ENCODE peak calls at places on chromosome 22, in ten cellular contexts. A, B, G, I, L, W, R, E, C and K are unnamed samples. For H3K9me3 and H3K4me1, the result is how much of the 10 kb centered on the place peaks cover.

GRCh38 chr22:24053481-24054226 is 42.5 kb downstream of the CABIN1 start:
- DNase-seq in R (no peak), L (no peak), I (no peak), E (no peak), W (no peak), C (no peak), B (no peak), G (no peak), A (no peak), K (no peak)

GRCh38 chr22:27561301-27561820 is 240.2 kb downstream of the MN1 start:
- DNase-seq in C (peak), G (no peak), E (no peak), A (no peak), R (no peak), L (peak), I (no peak), B (no peak), W (no peak), K (no peak)

GRCh38 chr22:19223617-19224016 is 45.1 kb upstream of the SLC25A1 start:
- DNase-seq in B (no peak), E (peak), R (no peak), C (no peak), W (no peak), A (no peak), L (no peak), G (no peak), I (no peak), K (no peak)

GRCh38 chr22:50569896-50570535 is 7.3 kb upstream of the SYCE3 start:
- DNase-seq in R (no peak), B (no peak), C (no peak), G (no peak), L (no peak), A (no peak), W (no peak), E (peak), I (no peak), K (no peak)

GRCh38 chr22:44179196-44179988 is 1.3 kb upstream of the PARVG start:
- DNase-seq in A (no peak), C (no peak), B (no peak), I (no peak), W (no peak), L (no peak), E (no peak), G (no peak), R (no peak), K (no peak)

GRCh38 chr22:23828800-23829680 is 9.8 kb downstream of the DERL3 start:
- DNase-seq in E (no peak), B (no peak), R (peak), W (no peak), A (no peak), C (no peak), G (no peak), L (no peak), I (peak), K (no peak)

GRCh38 chr22:25057013-25057881 is 104.7 kb downstream of the KIAA1671 start:
- DNase-seq in L (peak), R (peak), I (peak), C (peak), E (peak), G (peak), B (peak), W (peak), A (peak), K (peak)

GRCh38 chr22:19631899-19632670 is 82.2 kb upstream of the SEPTIN5 start:
- DNase-seq in C (peak), A (no peak), E (peak), L (peak), G (peak), I (no peak), R (no peak), W (peak), B (no peak), K (no peak)

GRCh38 chr22:10780281-10780680 is 4747.7 kb upstream of the OR11H1 start:
- DNase-seq in B (no peak), G (no peak), C (no peak), W (no peak), A (no peak), E (no peak), R (no peak), L (no peak), I (no peak), K (no peak)

GRCh38 chr22:46113910-46114517 is 36.3 kb upstream of the PPARA start:
- DNase-seq in G (no peak), C (no peak), E (no peak), A (no peak), L (no peak), I (no peak), R (peak), W (no peak), B (no peak), K (no peak)

GRCh38 chr22:24189249-24190158 is 8.2 kb downstream of the SUSD2 start:
- DNase-seq in I (peak), W (peak), L (peak), C (peak), A (no peak), G (peak), R (peak), E (peak), B (peak), K (peak)

DNA sequence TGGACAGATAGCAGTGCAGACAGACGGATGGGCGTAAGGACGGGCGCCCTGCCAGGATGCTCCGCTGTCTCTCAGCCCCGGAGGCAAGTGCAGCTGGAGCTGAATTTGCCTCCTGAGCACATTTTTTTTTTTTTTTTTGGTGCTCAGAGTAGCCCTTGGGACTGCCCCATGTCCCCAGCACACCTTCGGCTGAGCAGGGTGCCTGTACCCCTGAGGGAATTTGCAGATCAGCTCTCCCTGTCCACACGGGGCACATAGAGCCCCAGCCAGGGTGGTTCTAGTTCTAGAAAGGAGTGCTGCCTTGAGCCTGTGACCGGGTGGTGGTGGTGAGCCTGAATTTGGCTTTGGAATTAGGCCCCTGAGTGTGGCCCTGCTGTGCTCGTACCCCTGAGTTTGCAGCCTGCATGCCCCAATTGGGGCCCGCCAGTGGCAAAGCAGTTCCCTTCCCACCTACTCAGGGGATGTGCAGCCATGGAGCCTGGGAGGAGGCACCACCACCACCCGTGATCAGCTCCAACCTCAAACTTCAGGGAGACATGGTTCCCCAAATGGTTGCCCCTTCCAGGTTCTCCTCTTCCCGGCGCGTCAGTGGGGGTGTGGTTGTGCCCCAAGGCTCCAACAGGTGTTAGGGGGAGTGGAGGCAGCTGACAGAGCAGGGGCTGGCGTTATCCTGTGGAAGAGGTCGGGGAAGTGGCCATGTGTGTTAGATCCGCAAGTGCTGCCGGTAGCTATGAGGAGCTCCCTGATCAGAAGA is 1232.7 kb downstream of the BRD1 start:
- DNase-seq in R (peak), G (no peak), C (no peak), B (no peak), W (no peak), L (no peak), A (no peak), E (no peak), I (no peak), K (no peak)
- H3K9me3 ChIP-seq in R (under half), G (under half), C (under half), B (under half), W (under half), L (under half), A (under half), E (under half), I (under half), K (under half)

DNA sequence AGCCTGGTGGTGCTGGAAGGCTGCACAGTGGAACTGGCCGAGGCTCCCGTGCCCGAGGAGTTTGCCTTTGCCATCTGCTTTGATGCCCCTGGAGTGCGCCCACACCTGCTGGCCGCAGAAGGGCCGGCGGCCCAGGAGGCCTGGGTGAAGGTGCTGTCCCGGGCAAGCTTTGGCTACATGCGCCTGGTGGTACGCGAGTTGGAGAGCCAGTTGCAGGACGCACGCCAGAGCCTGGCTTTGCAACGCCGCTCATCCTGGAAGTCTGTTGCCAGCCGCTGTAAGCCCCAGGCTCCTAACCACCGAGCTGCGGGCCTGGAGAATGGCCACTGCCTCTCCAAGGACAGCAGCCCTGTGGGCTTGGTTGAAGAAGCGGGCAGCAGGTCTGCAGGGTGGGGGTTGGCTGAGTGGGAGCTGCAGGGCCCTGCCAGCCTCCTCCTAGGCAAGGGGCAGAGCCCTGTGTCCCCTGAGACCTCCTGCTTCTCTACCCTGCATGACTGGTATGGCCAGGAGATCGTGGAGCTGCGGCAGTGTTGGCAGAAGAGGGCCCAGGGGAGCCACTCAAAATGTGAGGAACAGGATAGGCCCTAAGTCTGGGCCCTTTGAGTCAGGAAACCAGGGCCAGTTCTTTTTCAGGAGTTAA is 1.9 kb upstream of the SMDT1 start:
- DNase-seq in I (no peak), R (no peak), E (peak), C (no peak), W (no peak), G (no peak), A (no peak), B (no peak), L (no peak), K (no peak)
- H3K4me1 ChIP-seq in I (half or more), R (half or more), E (under half), C (under half), W (under half), G (under half), A (under half), B (under half), L (under half), K (under half)

GRCh38 chr22:17829691-17830040 is 55.4 kb upstream of the BID start:
- DNase-seq in A (no peak), G (no peak), L (no peak), B (no peak), R (no peak), W (no peak), I (no peak), E (no peak), C (no peak), K (no peak)

GRCh38 chr22:17830041-17830961 is 56.0 kb upstream of the BID start:
- DNase-seq in R (peak), A (peak), W (peak), B (peak), L (peak), C (peak), I (peak), G (peak), E (peak), K (peak)

GRCh38 chr22:17832665-17833064 is 58.4 kb upstream of the BID start:
- DNase-seq in W (no peak), E (peak), A (no peak), B (no peak), R (peak), I (peak), G (no peak), C (no peak), L (no peak), K (peak)

GRCh38 chr22:17828502-17829080 is 54.3 kb upstream of the BID start:
- DNase-seq in I (no peak), W (no peak), L (no peak), B (no peak), C (no peak), R (peak), G (no peak), E (no peak), A (no peak), K (no peak)

DNA sequence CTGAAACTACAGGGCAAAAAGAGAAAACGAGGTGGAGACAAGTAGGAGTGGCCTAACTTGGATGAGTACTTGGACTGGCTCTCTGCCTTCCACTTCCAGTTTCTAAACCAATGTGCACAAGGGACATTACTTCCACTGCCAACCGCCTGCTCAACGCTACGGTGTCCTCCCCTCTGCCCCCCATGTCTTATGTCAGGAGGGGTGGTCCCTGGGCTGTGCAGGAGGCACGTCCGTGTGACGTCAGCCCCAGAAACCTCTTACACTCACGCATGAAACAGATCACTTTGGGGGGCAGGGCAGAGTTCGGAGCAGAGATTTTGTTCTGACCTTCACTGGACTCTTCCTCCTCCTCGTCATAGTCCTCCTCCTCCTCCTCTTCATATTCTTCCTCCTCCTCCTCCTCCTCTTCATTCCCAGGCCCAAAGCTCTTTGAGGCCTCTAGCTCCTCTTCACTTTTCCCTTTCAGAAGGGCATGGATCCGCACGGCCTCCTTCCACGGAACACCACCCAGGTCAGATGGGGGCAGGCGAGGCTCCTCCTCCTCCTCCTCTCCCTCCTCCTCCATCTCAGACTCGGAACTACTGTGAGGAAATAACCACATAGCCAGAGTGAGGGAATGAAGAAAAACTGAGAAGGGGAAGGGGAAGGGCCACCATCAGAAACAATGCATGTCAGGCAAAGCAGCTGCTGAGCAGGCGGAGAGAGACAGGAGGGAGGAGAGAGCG is 57.4 kb upstream of the BID start:
- DNase-seq in R (no peak), C (no peak), L (no peak), I (no peak), G (no peak), B (no peak), W (no peak), A (no peak), E (no peak), K (no peak)
- H3K27ac ChIP-seq in R (peak), C (no peak), L (no peak), I (peak), G (no peak), B (no peak), W (no peak), A (no peak), E (peak), K (peak)

DNA sequence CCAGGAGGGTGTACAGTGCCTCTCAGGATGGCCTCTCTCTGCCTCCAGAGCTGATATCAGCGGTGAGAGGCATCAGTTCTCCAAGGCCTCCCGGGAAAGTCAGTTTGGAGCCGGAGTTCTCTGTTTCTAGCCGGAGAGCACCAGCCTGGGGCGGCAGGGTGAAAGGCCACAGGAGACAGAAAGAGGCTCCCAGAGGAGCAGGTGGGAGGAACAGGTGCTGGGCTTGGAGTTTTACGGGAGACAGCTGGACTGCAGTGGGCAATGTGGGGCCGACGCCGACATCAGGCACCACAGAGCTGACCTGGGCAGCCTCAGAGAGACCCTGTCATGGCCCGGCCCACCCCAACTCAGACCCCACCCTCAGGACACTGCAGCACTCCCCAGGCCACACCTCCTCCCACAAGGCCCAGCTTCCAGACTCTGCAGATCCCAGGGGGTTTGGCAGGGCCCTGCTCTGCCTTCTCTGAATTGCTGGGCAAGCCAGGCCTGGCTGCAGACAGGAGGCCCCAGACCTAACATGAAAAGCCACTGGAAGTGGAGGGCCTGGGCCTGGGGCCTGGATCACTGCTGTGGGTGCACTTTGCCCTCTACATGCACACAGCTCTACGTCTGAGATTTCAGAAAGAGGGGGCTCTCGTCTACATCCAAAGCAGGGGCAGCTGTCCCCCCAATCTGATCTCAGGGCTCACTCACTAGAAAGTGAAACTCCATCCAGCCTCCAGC is 885.6 kb downstream of the BRD1 start:
- DNase-seq in C (no peak), R (no peak), A (no peak), G (no peak), L (no peak), E (peak), B (no peak), W (no peak), I (peak), K (no peak)
- H3K9me3 ChIP-seq in C (under half), R (under half), A (under half), G (under half), L (under half), E (under half), B (under half), W (under half), I (under half), K (under half)